ENCODE peak calls at places on chromosomes 5 and 9, in seven cellular contexts. S, X, B, G, E, Q and M are unnamed samples.
A peak's percentile ranks its signal among the peaks of the same experiment; 100 is the strongest.

GRCh38 chr5:139051392-139051791 is 146.8 kb downstream of the SIL1 start:
- DNase-seq in E (no peak), S (no peak), G (no peak), B (no peak), Q (peak; percentile 14), X (no peak), M (no peak)

GRCh38 chr5:17103471-17103870 is 114.0 kb upstream of the BASP1 start:
- DNase-seq in Q (no peak), G (no peak), S (no peak), E (no peak), B (no peak), X (no peak), M (no peak)

GRCh38 chr5:126988021-126988569 is 42.3 kb downstream of the MARCHF3 start:
- DNase-seq in G (no peak), E (no peak), Q (peak; percentile 91), X (no peak), S (no peak), B (no peak), M (no peak)

GRCh38 chr9:134322781-134323241 is 3.4 kb upstream of the RXRA start:
- DNase-seq in G (no peak), B (no peak), X (no peak), E (no peak), Q (no peak), S (peak; percentile 9), M (no peak)

GRCh38 chr9:131478421-131478868 is 24.3 kb upstream of the POMT1 start:
- DNase-seq in Q (peak; percentile 29), E (no peak), X (no peak), S (peak; percentile 55), B (peak; percentile 61), G (no peak), M (peak; percentile 55)

GRCh38 chr9:130286781-130287428 is 21.3 kb downstream of the HMCN2 start:
- DNase-seq in S (no peak), X (no peak), Q (no peak), G (peak; percentile 69), B (no peak), E (no peak), M (no peak)

GRCh38 chr5:20601678-20602100 is 613.7 kb upstream of the CDH18 start:
- DNase-seq in G (no peak), E (no peak), B (no peak), Q (no peak), X (no peak), S (no peak), M (no peak)

GRCh38 chr5:38905516-38905915 is 59.7 kb downstream of the OSMR start:
- DNase-seq in S (no peak), E (no peak), G (no peak), B (no peak), X (peak; percentile 26), Q (no peak), M (no peak)

GRCh38 chr9:25603106-25603505 is 75.1 kb downstream of the TUSC1 start:
- DNase-seq in S (no peak), G (no peak), E (no peak), Q (no peak), B (no peak), X (no peak), M (no peak)

GRCh38 chr9:121445986-121446385 is 53.7 kb downstream of the GGTA1 start:
- DNase-seq in Q (no peak), E (no peak), X (no peak), B (no peak), S (no peak), G (no peak), M (no peak)

DNA sequence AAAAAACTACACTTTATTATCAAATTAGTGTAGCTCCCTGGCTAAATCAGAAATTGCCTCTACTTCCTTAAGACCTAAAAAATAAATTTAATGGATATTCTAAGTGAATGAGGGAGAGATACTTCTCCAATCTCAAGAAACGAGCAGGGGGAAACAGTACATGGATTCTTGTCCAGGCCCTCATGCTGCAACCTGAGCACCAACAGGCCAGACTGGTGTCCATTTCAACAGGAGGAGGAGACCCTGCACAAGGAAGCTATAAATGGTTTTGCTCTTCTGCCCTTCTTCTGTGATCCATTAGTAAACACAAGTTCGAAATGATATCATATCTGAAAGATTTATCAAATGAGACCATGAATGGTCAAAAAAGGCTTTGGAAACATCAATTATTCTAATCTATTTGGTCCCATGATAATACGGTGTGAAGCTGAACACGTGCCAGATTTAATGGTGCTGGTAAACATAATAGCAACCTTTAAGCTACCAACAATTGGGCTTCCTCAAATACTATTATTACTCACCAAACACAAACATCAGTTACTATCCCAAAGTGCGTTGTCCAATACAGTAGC is 109.8 kb downstream of the NR6A1 start:
- DNase-seq in E (no peak), X (peak; percentile 19), Q (peak; percentile 17), G (no peak), B (no peak), S (no peak), M (no peak)
- H3K4me1 ChIP-seq in E (no peaks in the 10 kb centered on the region), X (peaks cover 12% of the 10 kb centered on the region), Q (peaks cover 56% of the 10 kb centered on the region), G (peaks cover 14% of the 10 kb centered on the region), B (peaks cover 6% of the 10 kb centered on the region), S (peaks cover 21% of the 10 kb centered on the region), M (peaks cover 14% of the 10 kb centered on the region)

DNA sequence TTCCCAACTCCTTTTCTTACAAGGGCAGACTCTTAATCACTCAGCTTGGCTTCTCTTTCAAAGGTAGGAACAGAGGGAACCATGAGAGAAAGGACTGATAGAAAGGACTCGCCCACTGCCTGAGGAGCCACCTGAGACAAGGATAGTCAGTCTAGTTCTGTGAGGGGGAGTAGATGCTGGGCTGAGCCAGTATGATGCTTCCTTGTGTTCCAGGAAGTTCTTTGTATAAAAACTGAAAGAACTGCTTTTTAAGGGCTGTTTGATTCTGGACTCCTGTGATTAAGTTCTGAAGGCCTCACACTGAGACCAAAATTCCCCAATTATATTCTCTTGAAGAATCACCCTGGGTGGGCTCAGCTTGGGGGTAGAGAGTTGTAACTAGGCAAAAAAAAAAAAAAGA is 51.1 kb upstream of the DPYSL3 start:
- DNase-seq in X (no peak), S (no peak), Q (no peak), G (no peak), E (no peak), B (no peak), M (no peak)
- TF ChIP-seq POLR2A in X (no peak), S (no peak), Q (no peak), G (no peak), E (no peak), B (no peak), M (no peak)

DNA sequence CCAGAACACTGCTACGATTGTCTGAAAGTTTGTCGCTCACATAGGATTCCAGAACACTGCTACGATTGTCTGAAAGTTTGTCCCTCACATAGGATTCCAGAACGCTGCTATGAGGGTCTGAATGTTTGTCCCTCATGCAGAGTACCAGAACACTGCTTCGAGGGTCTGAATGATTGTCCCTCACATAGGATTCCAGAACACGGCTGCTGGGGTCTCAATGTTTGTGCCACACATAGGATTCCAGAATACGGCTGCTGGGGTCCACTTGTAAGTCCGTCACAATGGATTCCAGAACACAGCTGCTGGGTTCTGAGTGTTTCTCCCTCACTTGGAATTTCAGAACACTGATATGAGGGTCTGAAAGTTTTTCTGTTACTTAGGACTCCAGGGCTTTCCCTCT is 203.3 kb downstream of the FOXD4L6 start:
- DNase-seq in Q (no peak), G (no peak), B (no peak), E (no peak), S (no peak), X (no peak), M (no peak)
- H3K9me3 ChIP-seq in Q (peaks cover 13% of the 10 kb centered on the region), G (peaks cover 95% of the 10 kb centered on the region), B (no peaks in the 10 kb centered on the region), E (peaks cover 5% of the 10 kb centered on the region), S (peaks cover 77% of the 10 kb centered on the region), X (peaks cover 50% of the 10 kb centered on the region), M (peaks cover 44% of the 10 kb centered on the region)

DNA sequence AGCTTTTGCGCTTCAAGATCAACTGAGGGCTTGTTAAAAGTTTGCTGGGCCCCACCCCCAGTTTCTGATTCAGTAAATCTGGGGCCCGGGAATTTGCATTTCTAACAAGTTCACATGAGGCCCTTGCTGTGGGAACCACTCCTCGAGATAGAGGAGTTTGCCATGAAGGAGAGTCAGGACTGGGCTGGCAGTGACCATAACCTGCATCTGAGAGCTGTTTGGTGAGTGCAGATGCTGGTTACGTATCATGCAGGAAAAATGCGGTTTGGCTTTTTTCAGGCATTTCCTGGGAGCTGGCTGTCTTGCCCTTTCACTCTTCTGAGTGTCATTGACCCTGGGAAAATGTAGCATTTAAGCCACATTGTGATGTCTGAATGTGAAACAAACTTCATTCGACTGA is 9.4 kb upstream of the ANGPTL2 start:
- DNase-seq in X (peak; percentile 80), B (no peak), S (no peak), Q (no peak), G (peak; percentile 15), E (no peak), M (no peak)
- H3K4me1 ChIP-seq in X (peaks cover 50% of the 10 kb centered on the region), B (peaks cover 17% of the 10 kb centered on the region), S (peaks cover 10% of the 10 kb centered on the region), Q (no peaks in the 10 kb centered on the region), G (peaks cover 41% of the 10 kb centered on the region), E (no peaks in the 10 kb centered on the region), M (peaks cover 5% of the 10 kb centered on the region)

GRCh38 chr5:132294728-132295504 is 722 bp downstream of the SLC22A4 start:
- DNase-seq in B (peak; percentile 32), E (no peak), G (peak; percentile 61), X (peak; percentile 79), S (peak; percentile 29), Q (peak; percentile 91), M (peak; percentile 74)

GRCh38 chr5:132295505-132296411 is 1.6 kb downstream of the SLC22A4 start:
- DNase-seq in X (no peak), S (no peak), G (no peak), Q (peak; percentile 18), B (no peak), E (no peak), M (no peak)

GRCh38 chr5:132293992-132294727 is at the start of gene SLC22A4:
- DNase-seq in E (peak; percentile 77), S (peak; percentile 76), Q (peak; percentile 96), G (peak; percentile 91), B (peak; percentile 91), X (peak; percentile 92), M (peak; percentile 95)

GRCh38 chr5:132291026-132291425 is 3.2 kb upstream of the SLC22A4 start:
- DNase-seq in X (no peak), E (no peak), S (no peak), Q (no peak), B (no peak), G (no peak), M (no peak)

DNA sequence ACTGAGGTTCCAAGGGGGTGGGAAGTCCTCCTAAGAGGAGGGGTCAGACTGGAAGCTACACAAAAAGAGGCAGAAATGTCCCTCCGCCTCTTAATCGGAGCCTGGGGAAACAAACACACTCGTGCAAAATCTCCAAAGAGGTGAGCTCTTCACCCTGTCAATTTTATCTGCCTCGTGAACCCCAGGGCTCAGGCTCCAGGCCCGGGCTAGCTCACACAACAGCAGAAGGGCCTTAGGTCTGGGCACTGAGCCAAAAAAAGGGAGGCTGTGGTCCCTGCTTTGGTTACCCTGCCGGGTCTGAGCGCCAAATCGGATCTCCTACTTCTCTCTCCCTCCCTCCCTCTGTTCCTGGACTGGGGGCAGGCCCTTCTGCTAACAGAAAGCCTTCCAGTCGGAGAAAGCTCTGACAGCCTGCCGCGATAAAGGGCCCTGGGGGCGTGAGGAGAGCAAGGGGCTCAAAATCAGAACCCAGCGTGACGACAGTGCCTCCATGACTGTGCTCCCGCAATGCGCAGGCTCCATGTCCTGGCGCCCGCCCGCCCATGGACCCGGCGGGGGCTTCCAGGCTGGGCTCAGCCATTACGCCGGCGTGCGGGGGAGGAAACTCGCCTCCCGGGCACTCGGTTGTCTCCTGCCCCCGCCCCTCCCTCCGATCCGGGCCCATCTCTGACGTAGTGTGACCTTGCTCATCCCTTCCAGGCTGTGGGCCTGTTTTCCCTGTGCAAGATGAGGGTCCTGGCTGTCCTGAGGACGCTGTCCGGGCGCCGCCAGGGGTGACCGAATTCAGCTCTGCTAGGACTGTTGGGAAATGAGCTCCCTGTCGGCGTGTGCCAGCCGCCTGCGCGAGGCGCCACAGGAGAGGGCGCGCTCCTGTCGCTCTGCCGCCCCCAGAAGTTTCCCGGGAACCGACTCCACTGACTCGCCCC is 865 bp upstream of the SLC22A4 start:
- DNase-seq in S (peak; percentile 68), X (peak; percentile 87), Q (peak; percentile 89), E (peak; percentile 70), G (peak; percentile 91), B (peak; percentile 93), M (peak; percentile 91)
- TF ChIP-seq POLR2A in S (no peak), X (peak; percentile 63), Q (no peak), E (no peak), G (no peak), B (no peak), M (no peak)

GRCh38 chr5:87787640-87788039 is 374.9 kb upstream of the CCNH start:
- DNase-seq in G (no peak), Q (no peak), E (no peak), S (no peak), B (no peak), X (no peak), M (no peak)
- H3K9me3 ChIP-seq in G (no peaks in the 10 kb centered on the region), Q (no peaks in the 10 kb centered on the region), E (no peaks in the 10 kb centered on the region), S (no peaks in the 10 kb centered on the region), B (no peaks in the 10 kb centered on the region), X (no peaks in the 10 kb centered on the region), M (no peaks in the 10 kb centered on the region)